ENCODE peak calls at places on chromosomes 7 and 10, in seven cellular contexts. R is PC-9, M is SK-N-SH, S is MM.1S, Z is PC-3, H is GM23338, J is GM23248. G is an unnamed sample.

GRCh38 chr7:155882596-155882995 is 70.3 kb upstream of the SHH start:
- DNase-seq in H (no peak), Z (peak; percentile 83), R (peak; percentile 54), S (no peak), J (peak; percentile 17), M (no peak), G (no peak)

GRCh38 chr7:59079-59825 is 133.1 kb upstream of the FAM20C start:
- DNase-seq in J (no peak), M (no peak), R (no peak), Z (no peak), S (no peak), H (peak; percentile 54), G (no peak)

GRCh38 chr10:48923763-48924162 is 15.9 kb downstream of the LRRC18 start:
- DNase-seq in Z (no peak), S (no peak), R (no peak), J (no peak), H (no peak), M (no peak), G (no peak)

GRCh38 chr7:137978464-137979237 is 23.2 kb downstream of the CREB3L2 start:
- DNase-seq in R (peak; percentile 97), Z (peak; percentile 92), M (no peak), S (no peak), H (no peak), J (peak; percentile 98), G (no peak)

GRCh38 chr7:2554654-2555053 is 670 bp downstream of the BRAT1 start:
- DNase-seq in Z (no peak), H (no peak), S (no peak), M (peak; percentile 75), R (no peak), J (no peak), G (peak; percentile 42)

GRCh38 chr7:123682690-123683089 is 27.0 kb downstream of the LMOD2 start:
- DNase-seq in H (peak; percentile 82), J (peak; percentile 73), M (no peak), S (peak; percentile 65), Z (peak; percentile 78), R (peak; percentile 67), G (peak; percentile 59)

GRCh38 chr7:142463401-142463850 is 205.6 kb upstream of the PRSS58 start:
- DNase-seq in Z (no peak), R (no peak), J (peak; percentile 23), H (no peak), M (no peak), S (peak; percentile 88), G (no peak)

GRCh38 chr7:141184532-141185190 is 110.8 kb downstream of the TMEM178B start:
- DNase-seq in Z (no peak), M (no peak), S (no peak), R (no peak), H (no peak), J (no peak), G (no peak)

GRCh38 chr7:151806204-151806603 is 70.7 kb downstream of the PRKAG2 start:
- DNase-seq in J (no peak), S (no peak), R (no peak), H (no peak), Z (no peak), M (no peak), G (no peak)

GRCh38 chr7:43600046-43600445 is 17.1 kb downstream of the STK17A start:
- DNase-seq in R (no peak), J (no peak), H (no peak), Z (no peak), M (no peak), S (no peak), G (no peak)
- H3F3A ChIP-seq in R (peaks cover 24% of the 10 kb centered on the region), J (peaks cover 40% of the 10 kb centered on the region), H (no peaks in the 10 kb centered on the region), Z (no peaks in the 10 kb centered on the region), M (peaks cover 50% of the 10 kb centered on the region), S (no peaks in the 10 kb centered on the region), G (peaks cover 11% of the 10 kb centered on the region)

DNA sequence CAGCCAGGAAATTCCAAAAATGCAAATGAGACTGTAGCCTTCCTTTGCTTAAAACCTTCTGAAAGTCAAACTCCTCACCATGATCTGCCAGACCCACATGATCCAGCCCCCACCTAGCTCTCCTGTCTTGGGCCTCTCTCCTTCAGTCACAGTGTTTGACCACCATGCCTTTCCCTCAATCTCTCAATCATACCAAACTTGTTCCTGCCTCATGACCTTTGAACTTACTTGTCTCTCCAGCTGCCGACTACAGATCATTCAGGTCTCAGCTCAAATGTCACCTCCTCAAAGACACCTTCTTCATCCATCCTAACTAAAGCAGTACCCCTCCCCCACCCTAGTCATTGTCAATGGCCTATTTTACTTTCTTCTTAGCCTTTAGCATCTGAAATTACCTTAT is 9.3 kb upstream of the ADD3 start:
- DNase-seq in R (no peak), Z (no peak), H (no peak), J (no peak), M (no peak), S (no peak), G (no peak)
- H2AFZ ChIP-seq in R (no peak overlapping the region), Z (no peak overlapping the region), H (no peak overlapping the region), J (no peak overlapping the region), M (no peak overlapping the region), S (no peak overlapping the region), G (no peak overlapping the region)

GRCh38 chr7:26201261-26202018 is at the start of gene CBX3:
- DNase-seq in Z (peak; percentile 84), M (peak; percentile 98), R (peak; percentile 82), J (peak; percentile 88), S (peak; percentile 93), H (peak; percentile 96), G (peak; percentile 99)
- H3F3A ChIP-seq in Z (peaks cover 11% of the 10 kb centered on the region), M (peaks cover 35% of the 10 kb centered on the region), R (peaks cover 52% of the 10 kb centered on the region), J (peaks cover 40% of the 10 kb centered on the region), S (peaks cover 39% of the 10 kb centered on the region), H (peaks cover 8% of the 10 kb centered on the region), G (peaks cover 55% of the 10 kb centered on the region)

GRCh38 chr10:97412891-97413304 is 11.8 kb upstream of the RRP12 start:
- DNase-seq in H (no peak), M (no peak), Z (peak; percentile 59), S (peak; percentile 84), J (no peak), R (peak; percentile 81), G (no peak)
- H2AFZ ChIP-seq in H (no peak overlapping the region), M (no peak overlapping the region), Z (peak overlapping the region; percentile 22), S (peak overlapping the region; percentile 98), J (no peak overlapping the region), R (no peak overlapping the region), G (no peak overlapping the region)

GRCh38 chr10:513393-513792 is 176.1 kb downstream of the DIP2C start:
- DNase-seq in J (no peak), Z (no peak), S (peak; percentile 37), R (no peak), H (no peak), M (no peak), G (no peak)

GRCh38 chr10:510415-510881 is 179.0 kb downstream of the DIP2C start:
- DNase-seq in M (no peak), Z (no peak), J (peak; percentile 40), S (peak; percentile 93), R (no peak), H (no peak), G (no peak)

GRCh38 chr10:511101-511848 is 178.2 kb downstream of the DIP2C start:
- DNase-seq in R (no peak), Z (peak; percentile 82), H (peak; percentile 96), M (peak; percentile 91), S (peak; percentile 78), J (peak; percentile 92), G (peak; percentile 94)

GRCh38 chr10:509361-510102 is 179.9 kb downstream of the DIP2C start:
- DNase-seq in S (peak; percentile 18), J (no peak), Z (no peak), M (no peak), R (no peak), H (no peak), G (no peak)

DNA sequence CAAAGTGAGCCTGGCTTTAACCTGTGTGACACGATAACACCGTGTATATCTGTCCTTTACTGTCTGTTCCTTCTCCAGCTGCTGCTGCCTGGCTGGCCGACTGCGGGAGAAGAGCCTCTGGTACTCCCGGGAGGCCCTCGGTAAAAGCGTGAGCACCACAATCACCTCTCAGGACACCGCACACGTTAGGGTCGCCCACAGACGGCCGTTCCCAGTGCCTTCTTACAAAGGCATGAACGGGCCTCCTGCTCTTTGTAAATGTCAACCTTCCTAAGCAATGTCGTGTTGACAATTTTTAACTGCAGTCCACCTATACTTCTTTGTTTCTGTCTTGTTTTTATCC is 177.6 kb downstream of the DIP2C start:
- DNase-seq in S (no peak), R (no peak), H (no peak), Z (no peak), J (no peak), M (no peak), G (no peak)
- H3F3A ChIP-seq in S (peaks cover 23% of the 10 kb centered on the region), R (no peaks in the 10 kb centered on the region), H (peaks cover 4% of the 10 kb centered on the region), Z (no peaks in the 10 kb centered on the region), J (no peaks in the 10 kb centered on the region), M (peaks cover under 1% of the 10 kb centered on the region), G (peaks cover 15% of the 10 kb centered on the region)

GRCh38 chr10:132574288-132574687 is 36.7 kb downstream of the INPP5A start:
- DNase-seq in Z (no peak), M (no peak), J (no peak), R (no peak), S (no peak), H (no peak), G (no peak)

GRCh38 chr10:132570771-132571564 is 33.4 kb downstream of the INPP5A start:
- DNase-seq in Z (no peak), R (no peak), J (no peak), H (no peak), S (peak; percentile 69), M (no peak), G (peak; percentile 32)

GRCh38 chr10:132571565-132572544 is 34.3 kb downstream of the INPP5A start:
- DNase-seq in J (peak; percentile 92), S (peak; percentile 87), H (peak; percentile 70), R (peak; percentile 90), Z (peak; percentile 94), M (peak; percentile 65), G (peak; percentile 49)

GRCh38 chr10:132570265-132570664 is 32.7 kb downstream of the INPP5A start:
- DNase-seq in Z (no peak), J (no peak), R (no peak), S (no peak), H (no peak), M (no peak), G (no peak)

GRCh38 chr10:132572545-132572937 is 35.0 kb downstream of the INPP5A start:
- DNase-seq in M (no peak), J (peak; percentile 26), Z (peak; percentile 37), S (no peak), R (peak; percentile 39), H (no peak), G (peak; percentile 37)
- H2AFZ ChIP-seq in M (no peak overlapping the region), J (no peak overlapping the region), Z (no peak overlapping the region), S (peak overlapping the region; percentile 55), R (no peak overlapping the region), H (no peak overlapping the region), G (no peak overlapping the region)

GRCh38 chr7:106069471-106070200 is 42.5 kb downstream of the SYPL1 start:
- DNase-seq in R (no peak), H (no peak), Z (no peak), S (no peak), J (no peak), M (peak; percentile 7), G (no peak)

GRCh38 chr7:106071356-106071998 is 40.6 kb downstream of the SYPL1 start:
- DNase-seq in H (no peak), J (no peak), Z (peak; percentile 85), M (peak; percentile 49), R (peak; percentile 93), S (peak; percentile 94), G (no peak)

GRCh38 chr7:106070201-106070551 is 41.9 kb downstream of the SYPL1 start:
- DNase-seq in H (no peak), M (peak; percentile 29), Z (peak; percentile 61), R (no peak), S (no peak), J (no peak), G (no peak)

GRCh38 chr7:106071999-106072714 is 40.0 kb downstream of the SYPL1 start:
- DNase-seq in S (no peak), J (no peak), R (peak; percentile 34), H (no peak), Z (peak; percentile 42), M (peak; percentile 71), G (no peak)

GRCh38 chr7:106070567-106071254 is 41.4 kb downstream of the SYPL1 start:
- DNase-seq in S (no peak), H (no peak), M (no peak), J (no peak), Z (no peak), R (no peak), G (no peak)
- H3F3A ChIP-seq in S (peaks cover 13% of the 10 kb centered on the region), H (peaks cover 7% of the 10 kb centered on the region), M (peaks cover 1% of the 10 kb centered on the region), J (peaks cover 12% of the 10 kb centered on the region), Z (no peaks in the 10 kb centered on the region), R (peaks cover 38% of the 10 kb centered on the region), G (peaks cover 8% of the 10 kb centered on the region)

G was measured in neural progenitor cell.